ENCODE peak calls at places on chromosome 12, in four cellular contexts. K, Y, A and D are unnamed samples.

GRCh38 chr12:122840580-122841513 is 5.6 kb downstream of the HIP1R start:
- DNase-seq in K (no peak), Y (no peak), A (no peak), D (no peak)

GRCh38 chr12:51763743-51764142 is 84.8 kb downstream of the FIGNL2 start:
- DNase-seq in K (no peak), Y (no peak), A (no peak), D (no peak)

GRCh38 chr12:65740506-65740872 is 83.8 kb upstream of the HMGA2 start:
- DNase-seq in K (no peak), Y (no peak), A (no peak), D (no peak)

GRCh38 chr12:123813349-123813748 is 51.2 kb downstream of the DNAH10 start:
- DNase-seq in K (no peak), Y (no peak), A (no peak), D (no peak)

GRCh38 chr12:6618483-6618882 is 11.3 kb upstream of the CHD4 start:
- DNase-seq in K (no peak), Y (no peak), A (no peak), D (no peak)

GRCh38 chr12:45401008-45401407 is 185.1 kb downstream of the ANO6 start:
- DNase-seq in K (no peak), Y (no peak), A (no peak), D (no peak)

GRCh38 chr12:40107803-40108620 is 2.1 kb upstream of the SLC2A13 start:
- DNase-seq in K (no peak), Y (no peak), A (no peak), D (no peak)

GRCh38 chr12:128976120-128976519 is 122.8 kb downstream of the GLT1D1 start:
- DNase-seq in K (no peak), Y (peak; percentile 60), A (no peak), D (peak; percentile 25)

GRCh38 chr12:95205685-95206084 is 11.6 kb downstream of the FGD6 start:
- DNase-seq in K (no peak), Y (no peak), A (no peak), D (no peak)

GRCh38 chr12:27284751-27285150 is 40.7 kb downstream of the STK38L start:
- DNase-seq in K (peak; percentile 89), Y (no peak), A (no peak), D (no peak)

GRCh38 chr12:22543246-22544037 is 900 bp downstream of the C2CD5 start:
- DNase-seq in K (peak; percentile 48), Y (peak; percentile 22), A (peak; percentile 27), D (peak; percentile 20)

GRCh38 chr12:23751641-23752040 is 197.8 kb downstream of the SOX5 start:
- DNase-seq in K (no peak), Y (no peak), A (no peak), D (no peak)

GRCh38 chr12:6950944-6951540 is at the start of gene PTPN6:
- DNase-seq in K (no peak), Y (no peak), A (no peak), D (no peak)

GRCh38 chr12:6936642-6937480 is 6.8 kb upstream of the RNU7-1 start:
- DNase-seq in K (no peak), Y (no peak), A (no peak), D (no peak)

GRCh38 chr12:72499244-72499643 is 227.1 kb downstream of the TRHDE start:
- DNase-seq in K (no peak), Y (no peak), A (no peak), D (no peak)

GRCh38 chr12:94962680-94963079 is 40.8 kb downstream of the NDUFA12 start:
- DNase-seq in K (no peak), Y (no peak), A (no peak), D (no peak)

GRCh38 chr12:1471224-1471623 is 123.2 kb downstream of the FBXL14 start:
- DNase-seq in K (no peak), Y (no peak), A (no peak), D (no peak)

GRCh38 chr12:15404485-15404884 is 82.2 kb downstream of the PTPRO start:
- DNase-seq in K (no peak), Y (no peak), A (no peak), D (no peak)

GRCh38 chr12:29518407-29518806 is 20.9 kb upstream of the OVCH1 start:
- DNase-seq in K (no peak), Y (no peak), A (no peak), D (no peak)

GRCh38 chr12:11711675-11712327 is 62.3 kb downstream of the ETV6 start:
- DNase-seq in K (no peak), Y (no peak), A (peak; percentile 72), D (no peak)

GRCh38 chr12:117151195-117152031 is 38.9 kb downstream of the FBXO21 start:
- DNase-seq in K (no peak), Y (peak; percentile 84), A (peak; percentile 39), D (peak; percentile 76)

GRCh38 chr12:28409892-28410291 is 219.6 kb downstream of the CCDC91 start:
- DNase-seq in K (no peak), Y (no peak), A (no peak), D (no peak)

GRCh38 chr12:105322070-105322469 is 8.4 kb upstream of the C12orf75 start:
- DNase-seq in K (no peak), Y (no peak), A (no peak), D (no peak)

GRCh38 chr12:42296503-42297109 is 29.3 kb downstream of the ZCRB1 start:
- DNase-seq in K (no peak), Y (peak; percentile 20), A (peak; percentile 50), D (peak; percentile 21)

GRCh38 chr12:46259071-46259470 is 9.8 kb downstream of the SLC38A1 start:
- DNase-seq in K (no peak), Y (no peak), A (peak; percentile 44), D (no peak)

GRCh38 chr12:42144174-42144423 is 575 bp downstream of the GXYLT1 start:
- DNase-seq in K (no peak), Y (peak; percentile 31), A (no peak), D (no peak)

GRCh38 chr12:123928274-123928865 is 44.3 kb downstream of the CCDC92 start:
- DNase-seq in K (no peak), Y (peak; percentile 46), A (no peak), D (no peak)

DNA sequence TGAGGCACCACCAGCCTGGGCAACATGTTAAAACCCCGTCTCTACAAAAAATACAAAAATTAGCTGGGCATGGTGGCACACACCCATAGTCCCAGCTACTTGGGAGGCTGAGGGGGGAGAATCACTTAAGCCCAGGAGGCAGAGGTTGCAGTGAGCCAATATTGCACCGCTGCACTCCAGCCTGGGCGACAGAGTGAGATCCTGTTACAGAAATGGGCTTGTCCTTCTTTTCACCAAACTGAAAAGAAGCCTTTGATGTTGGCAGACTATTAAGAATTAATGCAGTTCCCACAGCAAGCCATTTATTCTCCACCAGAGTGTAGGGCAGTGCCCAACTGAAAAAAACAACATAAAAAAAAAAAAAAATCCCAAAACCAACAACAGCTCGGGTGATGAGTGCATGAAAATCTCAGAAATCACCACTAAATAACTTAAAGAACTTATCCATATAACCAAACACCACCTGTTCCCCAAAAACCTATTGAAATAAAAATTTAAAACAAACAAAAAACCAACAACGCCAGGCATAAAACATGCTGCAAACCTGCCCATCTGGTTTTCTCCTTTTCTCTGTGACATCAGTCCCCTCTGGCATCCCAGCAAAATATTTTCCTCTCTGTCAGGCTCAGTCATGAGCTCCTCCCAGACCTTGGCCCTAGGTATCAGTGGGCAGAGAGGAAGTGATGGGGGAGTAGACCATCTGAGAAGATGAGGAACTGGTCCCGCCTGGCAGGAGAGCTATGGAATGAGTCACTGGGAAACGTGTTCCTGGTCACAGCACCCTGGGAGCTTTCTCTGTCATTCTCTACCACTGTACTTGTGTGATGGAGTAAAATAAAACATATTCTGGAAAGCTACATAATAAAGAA is 4.8 kb upstream of the SRSF9 start:
- DNase-seq in K (no peak), Y (peak; percentile 56), A (no peak), D (no peak)
- TF ChIP-seq FOXK2 in K (no peak), Y (no peak), A (no peak), D (no peak)

GRCh38 chr12:102052192-102053061 is 9.4 kb downstream of the WASHC3 start:
- DNase-seq in K (no peak), Y (no peak), A (no peak), D (no peak)
- TF ChIP-seq BHLHE40 in K (no peak), Y (no peak), A (no peak), D (no peak)

GRCh38 chr12:57846285-57846576 is 298 bp downstream of the CTDSP2 start:
- DNase-seq in K (no peak), Y (no peak), A (no peak), D (no peak)
- TF ChIP-seq TARDBP in K (no peak), Y (no peak), A (no peak), D (no peak)

DNA sequence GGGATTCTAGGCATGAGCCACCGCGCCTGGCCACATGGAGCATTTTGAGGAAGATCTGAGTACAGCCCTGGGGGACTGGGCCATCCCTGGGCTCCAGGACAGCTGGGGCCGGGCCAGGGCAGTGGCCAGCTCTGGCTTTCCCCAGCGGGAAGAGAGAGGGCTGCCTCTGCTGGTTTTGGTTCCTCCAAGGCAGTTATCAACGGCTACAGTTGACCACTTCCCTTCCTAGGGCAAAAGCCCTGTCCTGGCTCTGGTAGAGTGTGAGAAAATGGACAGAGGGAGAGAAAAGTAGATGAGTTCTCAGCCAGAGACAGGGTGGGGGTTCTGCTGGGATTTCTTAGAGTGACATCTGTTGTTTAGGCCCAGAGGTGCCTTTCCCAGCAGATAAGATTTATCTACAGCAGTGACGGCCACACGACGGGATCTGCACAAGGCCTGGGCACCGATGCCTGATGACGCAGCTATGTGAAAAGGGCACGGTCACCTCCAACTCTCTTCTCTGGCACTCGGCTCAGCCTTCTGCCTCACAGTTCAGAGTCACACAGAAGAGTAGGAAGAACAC is 5.5 kb upstream of the HVCN1 start:
- DNase-seq in K (no peak), Y (no peak), A (no peak), D (no peak)
- TF ChIP-seq FOXK2 in K (no peak), Y (no peak), A (no peak), D (no peak)

GRCh38 chr12:8950702-8951478 is 1.4 kb upstream of the M6PR start:
- DNase-seq in K (no peak), Y (no peak), A (no peak), D (no peak)

GRCh38 chr12:8950287-8950574 is 786 bp upstream of the M6PR start:
- DNase-seq in K (no peak), Y (no peak), A (no peak), D (no peak)

GRCh38 chr12:8953773-8954402 is 4.4 kb upstream of the M6PR start:
- DNase-seq in K (no peak), Y (no peak), A (no peak), D (no peak)

GRCh38 chr12:8949525-8950286 is at the start of gene M6PR:
- DNase-seq in K (peak; percentile 94), Y (peak; percentile 93), A (peak; percentile 97), D (peak; percentile 92)

GRCh38 chr12:8951744-8952143 is 2.3 kb upstream of the M6PR start:
- DNase-seq in K (no peak), Y (no peak), A (no peak), D (no peak)
- TF ChIP-seq BHLHE40 in K (no peak), Y (no peak), A (no peak), D (no peak)

GRCh38 chr12:113440336-113440735 is 18.2 kb downstream of the SDSL start:
- DNase-seq in K (no peak), Y (no peak), A (no peak), D (no peak)

GRCh38 chr12:113440947-113441782 is 19.0 kb downstream of the SDSL start:
- DNase-seq in K (no peak), Y (no peak), A (no peak), D (no peak)

GRCh38 chr12:113438523-113439300 is 16.5 kb downstream of the SDSL start:
- DNase-seq in K (no peak), Y (no peak), A (no peak), D (no peak)

GRCh38 chr12:113439301-113439597 is 17.1 kb downstream of the SDSL start:
- DNase-seq in K (no peak), Y (no peak), A (no peak), D (no peak)

GRCh38 chr12:113439606-113440030 is 17.4 kb downstream of the SDSL start:
- DNase-seq in K (no peak), Y (peak; percentile 68), A (peak; percentile 40), D (peak; percentile 73)
- TF ChIP-seq TARDBP in K (no peak), Y (no peak), A (no peak), D (no peak)